ENCODE peak calls at places on chromosome 10, in four cellular contexts. G is Right ventricle myocardium inferior; X is right cardiac atrium; F is activated CD8-positive, alpha-beta T cell treated with anti-CD3 and anti-CD28 coated beads, Interleukin-2, amount 10 ng/mL, durations not matched to agents 7 days and 5 days. O is an unnamed sample.

GRCh38 chr10:67883710-67884312 is 645 bp upstream of the SIRT1 start:
- ATAC-seq in G (no peak), X (no peak), F (no peak), O (no peak)

GRCh38 chr10:122173766-122174435 is 97.2 kb upstream of the BTBD16 start:
- ATAC-seq in G (peak), X (peak), F (no peak), O (no peak)

GRCh38 chr10:69421611-69422308 is 5.0 kb upstream of the TACR2 start:
- ATAC-seq in G (peak), X (peak), F (no peak), O (no peak)

GRCh38 chr10:133143200-133143533 is 16.9 kb upstream of the KNDC1 start:
- ATAC-seq in G (no peak), X (no peak), F (no peak), O (no peak)

GRCh38 chr10:44921506-44921905 is 10.4 kb downstream of the TMEM72 start:
- ATAC-seq in G (no peak), X (no peak), F (no peak), O (no peak)

GRCh38 chr10:126124044-126124443 is 227.7 kb downstream of the FANK1 start:
- ATAC-seq in G (no peak), X (no peak), F (no peak), O (no peak)

GRCh38 chr10:50566150-50566549 is 57.6 kb downstream of the SGMS1 start:
- ATAC-seq in G (no peak), X (no peak), F (no peak), O (no peak)

GRCh38 chr10:79267449-79267848 is 79.8 kb upstream of the PPIF start:
- ATAC-seq in G (no peak), X (no peak), F (no peak), O (no peak)

GRCh38 chr10:84997870-84998269 is 669.5 kb downstream of the CCSER2 start:
- ATAC-seq in G (no peak), X (no peak), F (no peak), O (no peak)

GRCh38 chr10:131002031-131002861 is 309.3 kb downstream of the TCERG1L start:
- ATAC-seq in G (no peak), X (no peak), F (no peak), O (no peak)

GRCh38 chr10:130171196-130171595 is 35.0 kb downstream of the GLRX3 start:
- ATAC-seq in G (no peak), X (no peak), F (peak), O (no peak)

GRCh38 chr10:77548157-77548556 is 89.5 kb downstream of the KCNMA1 start:
- ATAC-seq in G (no peak), X (no peak), F (no peak), O (no peak)

GRCh38 chr10:76874896-76875295 is 762.7 kb downstream of the KCNMA1 start:
- ATAC-seq in G (no peak), X (no peak), F (no peak), O (no peak)

GRCh38 chr10:118908487-118909280 is 120.8 kb upstream of the NANOS1 start:
- ATAC-seq in G (no peak), X (no peak), F (no peak), O (no peak)

GRCh38 chr10:49081532-49082275 is 33.6 kb downstream of the VSTM4 start:
- ATAC-seq in G (peak), X (peak), F (no peak), O (no peak)

GRCh38 chr10:87775766-87776165 is 42.3 kb downstream of the ATAD1 start:
- ATAC-seq in G (no peak), X (no peak), F (no peak), O (no peak)

GRCh38 chr10:93421426-93421825 is 60.7 kb downstream of the MYOF start:
- ATAC-seq in G (no peak), X (no peak), F (no peak), O (no peak)

GRCh38 chr10:111481271-111482073 is 404.6 kb downstream of the ADRA2A start:
- ATAC-seq in G (no peak), X (no peak), F (no peak), O (no peak)

GRCh38 chr10:101938316-101939272 is 95.0 kb upstream of the KCNIP2 start:
- ATAC-seq in G (no peak), X (peak), F (no peak), O (no peak)

GRCh38 chr10:96401036-96401435 is 42.2 kb upstream of the OPALIN start:
- ATAC-seq in G (peak), X (no peak), F (no peak), O (no peak)

O was measured in stimulated activated memory B cell treated with anti-CD40 and anti-IgM and Interleukin-4, amounts not matched to agents 10 μg/mL and 1 μg/mL and 100 μg/mL, for 72 hours.